ENCODE peak calls at places on chromosomes 3 and 15, in five cellular contexts. One of them, this sample, is unnamed.

GRCh38 chr3:196431193-196432136 is 762 bp downstream of the UBXN7 start:
- DNase-seq in activated CD8-positive, alpha-beta T cell treated with anti-CD3 and anti-CD28 coated beads for 36 hours: peak; percentile 31
- DNase-seq in nucleus accumbens: peak; percentile 41
- DNase-seq in mucosa of gallbladder: no peak
- DNase-seq in Kasumi-1: peak; percentile 74
- DNase-seq in this sample: no peak

GRCh38 chr15:25717116-25717755 is 145.9 kb downstream of the ATP10A start:
- DNase-seq in activated CD8-positive, alpha-beta T cell treated with anti-CD3 and anti-CD28 coated beads for 36 hours: no peak
- DNase-seq in nucleus accumbens: no peak
- DNase-seq in mucosa of gallbladder: no peak
- DNase-seq in Kasumi-1: no peak
- DNase-seq in this sample: no peak

GRCh38 chr3:186374370-186374769 is 12.3 kb upstream of the DGKG start:
- DNase-seq in activated CD8-positive, alpha-beta T cell treated with anti-CD3 and anti-CD28 coated beads for 36 hours: no peak
- DNase-seq in nucleus accumbens: no peak
- DNase-seq in mucosa of gallbladder: no peak
- DNase-seq in Kasumi-1: peak; percentile 19
- DNase-seq in this sample: no peak

GRCh38 chr15:40344631-40345120 is 3.9 kb upstream of the CCDC9B start:
- DNase-seq in activated CD8-positive, alpha-beta T cell treated with anti-CD3 and anti-CD28 coated beads for 36 hours: peak; percentile 77
- DNase-seq in nucleus accumbens: peak; percentile 43
- DNase-seq in mucosa of gallbladder: no peak
- DNase-seq in Kasumi-1: peak; percentile 66
- DNase-seq in this sample: no peak

GRCh38 chr3:10808974-10809373 is 7.1 kb upstream of the SLC6A11 start:
- DNase-seq in activated CD8-positive, alpha-beta T cell treated with anti-CD3 and anti-CD28 coated beads for 36 hours: no peak
- DNase-seq in nucleus accumbens: no peak
- DNase-seq in mucosa of gallbladder: no peak
- DNase-seq in Kasumi-1: no peak
- DNase-seq in this sample: no peak

GRCh38 chr15:80932989-80933388 is 56.6 kb downstream of the MESD start:
- DNase-seq in activated CD8-positive, alpha-beta T cell treated with anti-CD3 and anti-CD28 coated beads for 36 hours: no peak
- DNase-seq in nucleus accumbens: no peak
- DNase-seq in mucosa of gallbladder: peak; percentile 58
- DNase-seq in Kasumi-1: no peak
- DNase-seq in this sample: no peak

GRCh38 chr15:77040673-77041072 is 30.2 kb downstream of the TSPAN3 start:
- DNase-seq in activated CD8-positive, alpha-beta T cell treated with anti-CD3 and anti-CD28 coated beads for 36 hours: no peak
- DNase-seq in nucleus accumbens: no peak
- DNase-seq in mucosa of gallbladder: no peak
- DNase-seq in Kasumi-1: no peak
- DNase-seq in this sample: no peak

GRCh38 chr3:59775106-59775505 is 725.3 kb upstream of the CFAP20DC start:
- DNase-seq in activated CD8-positive, alpha-beta T cell treated with anti-CD3 and anti-CD28 coated beads for 36 hours: no peak
- DNase-seq in nucleus accumbens: no peak
- DNase-seq in mucosa of gallbladder: no peak
- DNase-seq in Kasumi-1: no peak
- DNase-seq in this sample: no peak

GRCh38 chr3:69855436-69856162 is 116.3 kb downstream of the MITF start:
- DNase-seq in activated CD8-positive, alpha-beta T cell treated with anti-CD3 and anti-CD28 coated beads for 36 hours: no peak
- DNase-seq in nucleus accumbens: no peak
- DNase-seq in mucosa of gallbladder: no peak
- DNase-seq in Kasumi-1: peak; percentile 71
- DNase-seq in this sample: no peak

GRCh38 chr3:126337980-126338651 is 19.1 kb downstream of the KLF15 start:
- DNase-seq in activated CD8-positive, alpha-beta T cell treated with anti-CD3 and anti-CD28 coated beads for 36 hours: no peak
- DNase-seq in nucleus accumbens: no peak
- DNase-seq in mucosa of gallbladder: no peak
- DNase-seq in Kasumi-1: no peak
- DNase-seq in this sample: no peak

GRCh38 chr15:89783111-89783860 is 7.2 kb downstream of the MESP2 start:
- DNase-seq in activated CD8-positive, alpha-beta T cell treated with anti-CD3 and anti-CD28 coated beads for 36 hours: no peak
- DNase-seq in nucleus accumbens: no peak
- DNase-seq in mucosa of gallbladder: no peak
- DNase-seq in Kasumi-1: no peak
- DNase-seq in this sample: no peak

GRCh38 chr3:128933922-128934253 is 54.5 kb downstream of the ACAD9 start:
- DNase-seq in activated CD8-positive, alpha-beta T cell treated with anti-CD3 and anti-CD28 coated beads for 36 hours: no peak
- DNase-seq in nucleus accumbens: no peak
- DNase-seq in mucosa of gallbladder: no peak
- DNase-seq in Kasumi-1: no peak
- DNase-seq in this sample: no peak

GRCh38 chr3:184662192-184662591 is 49.7 kb downstream of the MAGEF1 start:
- DNase-seq in activated CD8-positive, alpha-beta T cell treated with anti-CD3 and anti-CD28 coated beads for 36 hours: no peak
- DNase-seq in nucleus accumbens: no peak
- DNase-seq in mucosa of gallbladder: no peak
- DNase-seq in Kasumi-1: no peak
- DNase-seq in this sample: no peak

GRCh38 chr15:47473857-47474256 is 243.4 kb upstream of the SEMA6D start:
- DNase-seq in activated CD8-positive, alpha-beta T cell treated with anti-CD3 and anti-CD28 coated beads for 36 hours: no peak
- DNase-seq in nucleus accumbens: peak; percentile 11
- DNase-seq in mucosa of gallbladder: peak; percentile 26
- DNase-seq in Kasumi-1: no peak
- DNase-seq in this sample: no peak

GRCh38 chr3:73351423-73352071 is 273.2 kb downstream of the PDZRN3 start:
- DNase-seq in activated CD8-positive, alpha-beta T cell treated with anti-CD3 and anti-CD28 coated beads for 36 hours: no peak
- DNase-seq in nucleus accumbens: no peak
- DNase-seq in mucosa of gallbladder: no peak
- DNase-seq in Kasumi-1: no peak
- DNase-seq in this sample: no peak